ENCODE peak calls at places on chromosomes 12 and 14, in nine cellular contexts. M, S, O, U, W, C, J, G and R are unnamed samples.

GRCh38 chr12:18261273-18261672 is at the start of gene PIK3C2G:
- DNase-seq in M (no peak), S (no peak), O (no peak), U (no peak), W (no peak), C (no peak), J (no peak), G (no peak), R (no peak)

GRCh38 chr12:15522574-15523187 is 200.4 kb downstream of the PTPRO start:
- DNase-seq in M (peak), S (no peak), O (no peak), U (no peak), W (peak), C (no peak), J (peak), G (no peak), R (no peak)

GRCh38 chr12:66960704-66961690 is 282.1 kb upstream of the GRIP1 start:
- DNase-seq in M (no peak), S (no peak), O (no peak), U (no peak), W (no peak), C (no peak), J (no peak), G (no peak), R (no peak)

GRCh38 chr14:63642229-63642611 is 549 bp upstream of the WDR89 start:
- DNase-seq in M (peak), S (peak), O (peak), U (peak), W (peak), C (peak), J (peak), G (peak), R (peak)

GRCh38 chr12:5898874-5899273 is 46.2 kb downstream of the ANO2 start:
- DNase-seq in M (no peak), S (no peak), O (no peak), U (no peak), W (no peak), C (no peak), J (no peak), G (no peak), R (no peak)

GRCh38 chr12:78018939-78019338 is 188.2 kb downstream of the NAV3 start:
- DNase-seq in M (no peak), S (no peak), O (no peak), U (no peak), W (no peak), C (no peak), J (peak), G (no peak), R (no peak)

GRCh38 chr12:112107306-112107705 is 1.3 kb downstream of the NAA25 start:
- DNase-seq in M (no peak), S (no peak), O (no peak), U (no peak), W (no peak), C (no peak), J (no peak), G (no peak), R (no peak)

GRCh38 chr12:80101126-80101525 is 1.8 kb downstream of the OTOGL start:
- DNase-seq in M (no peak), S (no peak), O (no peak), U (no peak), W (no peak), C (no peak), J (no peak), G (no peak), R (no peak)

GRCh38 chr12:124457287-124458219 is 109.9 kb downstream of the NCOR2 start:
- DNase-seq in M (no peak), S (peak), O (peak), U (peak), W (no peak), C (peak), J (peak), G (peak), R (peak)

GRCh38 chr14:55702501-55702900 is 122.5 kb downstream of the KTN1 start:
- DNase-seq in M (no peak), S (no peak), O (no peak), U (no peak), W (no peak), C (no peak), J (no peak), G (no peak), R (no peak)

GRCh38 chr12:92740421-92740820 is 37.6 kb downstream of the PLEKHG7 start:
- DNase-seq in M (no peak), S (no peak), O (no peak), U (no peak), W (no peak), C (no peak), J (peak), G (no peak), R (no peak)

GRCh38 chr14:91257328-91258020 is 13.0 kb upstream of the GPR68 start:
- DNase-seq in M (peak), S (no peak), O (no peak), U (no peak), W (no peak), C (no peak), J (no peak), G (no peak), R (no peak)

GRCh38 chr14:63423889-63424288 is 105.2 kb upstream of the GPHB5 start:
- DNase-seq in M (no peak), S (no peak), O (no peak), U (no peak), W (no peak), C (no peak), J (no peak), G (no peak), R (no peak)

GRCh38 chr12:6230321-6231110 is 30.3 kb downstream of the CD9 start:
- DNase-seq in M (no peak), S (peak), O (peak), U (peak), W (peak), C (peak), J (peak), G (peak), R (peak)

GRCh38 chr14:36666416-36667206 is 5.0 kb downstream of the PAX9 start:
- DNase-seq in M (no peak), S (no peak), O (no peak), U (no peak), W (no peak), C (no peak), J (no peak), G (no peak), R (peak)
- TF ChIP-seq CTCF in M (no peak), S (no peak), O (no peak), U (no peak), W (no peak), C (no peak), J (no peak), G (no peak), R (no peak)

GRCh38 chr14:93878251-93878650 is 48.9 kb upstream of the FAM181A start:
- DNase-seq in M (no peak), S (no peak), O (no peak), U (peak), W (no peak), C (no peak), J (no peak), G (no peak), R (peak)
- TF ChIP-seq CTCF in M (no peak), S (no peak), O (no peak), U (no peak), W (no peak), C (no peak), J (no peak), G (no peak), R (no peak)

GRCh38 chr14:99188721-99189120 is 83.3 kb downstream of the BCL11B start:
- DNase-seq in M (peak), S (no peak), O (no peak), U (no peak), W (no peak), C (no peak), J (no peak), G (no peak), R (no peak)
- TF ChIP-seq CTCF in M (no peak), S (no peak), O (no peak), U (no peak), W (peak), C (peak), J (no peak), G (no peak), R (no peak)

DNA sequence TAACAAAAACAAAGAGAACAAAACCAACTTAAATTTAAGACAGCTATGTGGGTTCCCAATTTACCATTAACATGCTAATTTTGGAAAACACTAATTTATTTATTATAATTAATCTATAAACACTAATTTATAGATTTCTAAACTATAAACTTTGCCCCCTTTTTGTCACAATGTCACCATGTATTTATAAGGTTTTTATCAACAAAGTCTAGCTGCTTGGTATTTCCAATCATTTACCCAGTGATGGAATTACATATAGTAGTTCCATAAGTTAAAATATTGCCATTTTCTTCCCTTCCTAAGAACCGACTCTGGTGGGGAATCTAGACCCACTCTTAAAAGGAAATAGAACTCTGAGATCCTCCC is 140.7 kb downstream of the PPM1H start:
- DNase-seq in M (no peak), S (no peak), O (no peak), U (no peak), W (no peak), C (no peak), J (no peak), G (no peak), R (no peak)
- TF ChIP-seq CTCF in M (no peak), S (no peak), O (no peak), U (no peak), W (peak), C (no peak), J (no peak), G (no peak), R (no peak)

GRCh38 chr14:89845346-89845745 is 109.2 kb downstream of the EFCAB11 start:
- DNase-seq in M (no peak), S (no peak), O (no peak), U (no peak), W (no peak), C (no peak), J (peak), G (peak), R (no peak)

GRCh38 chr14:89844508-89844907 is 110.0 kb downstream of the EFCAB11 start:
- DNase-seq in M (no peak), S (no peak), O (no peak), U (no peak), W (no peak), C (no peak), J (no peak), G (no peak), R (no peak)

GRCh38 chr14:89851031-89851430 is 103.5 kb downstream of the EFCAB11 start:
- DNase-seq in M (no peak), S (no peak), O (no peak), U (no peak), W (no peak), C (no peak), J (peak), G (no peak), R (no peak)

GRCh38 chr14:89849931-89850330 is 104.6 kb downstream of the EFCAB11 start:
- DNase-seq in M (no peak), S (no peak), O (no peak), U (no peak), W (no peak), C (no peak), J (peak), G (no peak), R (no peak)

DNA sequence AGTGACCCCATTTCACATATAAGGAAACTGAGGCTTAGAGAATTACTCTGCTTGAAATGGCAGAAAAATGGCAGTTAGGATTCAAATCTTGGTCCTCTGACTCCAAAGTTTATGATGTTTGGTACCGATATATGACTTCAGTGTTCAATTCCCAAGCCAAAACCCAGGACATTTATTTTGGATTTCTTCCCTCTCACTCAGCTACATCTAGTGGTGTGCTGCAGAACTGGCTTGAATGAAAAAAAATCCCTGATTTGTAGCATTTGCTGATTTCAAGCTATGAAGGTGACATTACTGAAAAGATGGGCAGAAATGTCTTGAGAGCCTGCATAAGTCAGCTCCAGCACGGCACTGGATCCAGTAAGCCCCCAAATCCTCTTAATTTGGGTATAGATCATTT is 106.4 kb downstream of the EFCAB11 start:
- DNase-seq in M (no peak), S (no peak), O (no peak), U (no peak), W (no peak), C (no peak), J (peak), G (no peak), R (no peak)
- TF ChIP-seq CTCF in M (peak), S (no peak), O (peak), U (peak), W (peak), C (peak), J (peak), G (peak), R (peak)

DNA sequence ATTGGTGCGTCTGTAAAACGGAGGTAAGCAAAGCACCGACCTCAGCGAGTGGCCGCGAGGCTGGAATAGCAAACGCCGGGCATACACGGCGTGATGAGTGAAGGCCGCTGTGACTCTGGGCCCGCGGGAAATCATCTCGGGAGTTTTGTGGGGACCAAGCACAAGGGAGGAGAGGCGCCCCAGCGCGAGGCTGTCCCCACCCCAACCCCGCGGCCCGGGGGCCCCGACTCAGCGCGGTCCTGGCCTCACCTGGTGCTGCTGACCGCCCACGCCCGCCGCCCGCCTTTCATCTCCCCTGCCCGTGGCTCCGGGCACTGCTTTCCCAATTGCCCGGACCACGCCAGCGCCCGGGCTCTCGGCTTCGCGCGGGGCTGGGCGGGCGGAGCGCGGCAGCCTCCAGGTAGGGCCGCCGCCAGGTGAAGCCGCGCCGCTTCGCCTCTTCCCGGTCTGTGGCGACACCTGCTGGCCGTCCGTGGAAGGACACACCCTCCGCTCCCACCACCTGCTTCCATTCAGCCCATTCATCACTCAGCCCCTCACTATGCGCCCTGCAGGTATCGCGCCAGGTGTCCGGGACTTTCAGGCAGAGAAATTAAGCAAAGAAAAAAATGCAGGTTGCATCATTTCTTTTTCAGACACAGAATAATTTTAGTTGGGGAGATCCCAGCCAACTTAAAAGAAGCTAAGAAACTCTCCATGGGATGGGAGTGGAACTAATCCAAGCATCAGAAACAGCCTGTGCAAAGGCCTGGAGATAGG is 360.4 kb downstream of the MED13L start:
- DNase-seq in M (peak), S (peak), O (peak), U (peak), W (peak), C (peak), J (peak), G (peak), R (peak)
- TF ChIP-seq CTCF in M (peak), S (peak), O (peak), U (peak), W (peak), C (peak), J (peak), G (peak), R (peak)

DNA sequence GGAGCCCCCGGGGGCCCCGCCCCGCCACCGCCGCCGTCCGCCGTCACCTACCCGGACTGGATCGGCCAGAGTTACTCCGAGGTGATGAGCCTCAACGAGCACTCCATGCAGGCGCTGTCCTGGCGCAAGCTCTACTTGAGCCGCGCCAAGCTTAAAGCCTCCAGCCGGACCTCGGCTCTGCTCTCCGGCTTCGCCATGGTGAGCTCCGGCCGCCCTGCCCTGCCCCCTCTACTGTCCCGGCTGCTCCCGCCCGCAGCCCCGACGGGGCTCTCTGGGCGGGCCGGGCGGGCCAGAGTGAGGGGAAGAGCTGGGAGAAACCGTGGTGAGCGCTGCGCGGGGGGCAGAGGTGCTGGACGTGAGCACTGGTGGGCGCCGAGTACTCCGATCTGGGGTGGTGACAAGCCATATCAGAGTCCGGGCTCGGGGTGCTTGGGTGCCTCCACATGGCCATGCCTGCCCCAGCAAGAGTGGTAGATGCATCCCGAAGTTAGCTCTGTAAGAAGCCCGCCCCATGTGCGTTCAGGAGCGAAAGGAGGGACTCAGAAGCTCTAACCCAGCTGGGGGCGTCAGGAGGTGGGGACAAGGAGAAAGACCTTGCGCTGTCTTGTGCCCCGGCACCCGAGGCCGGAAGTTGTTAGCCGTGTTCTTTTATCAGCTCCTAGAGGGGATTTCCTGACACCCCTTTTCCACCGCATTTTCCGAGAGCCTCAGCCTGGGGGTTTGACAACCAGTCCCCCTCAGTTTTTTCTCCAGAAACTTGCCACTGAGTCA is 708 bp downstream of the ORAI1 start:
- DNase-seq in M (peak), S (peak), O (peak), U (peak), W (peak), C (peak), J (peak), G (peak), R (peak)
- TF ChIP-seq CTCF in M (no peak), S (no peak), O (no peak), U (peak), W (peak), C (no peak), J (peak), G (no peak), R (no peak)

GRCh38 chr12:30965613-30965985 is 39.1 kb downstream of the TSPAN11 start:
- DNase-seq in M (no peak), S (no peak), O (no peak), U (no peak), W (no peak), C (no peak), J (no peak), G (no peak), R (peak)
- TF ChIP-seq CTCF in M (peak), S (no peak), O (no peak), U (no peak), W (peak), C (no peak), J (peak), G (no peak), R (no peak)

GRCh38 chr12:105280966-105281693 is 45.2 kb upstream of the APPL2 start:
- DNase-seq in M (no peak), S (no peak), O (no peak), U (no peak), W (no peak), C (no peak), J (no peak), G (no peak), R (no peak)

GRCh38 chr12:105278043-105278697 is 42.2 kb upstream of the APPL2 start:
- DNase-seq in M (no peak), S (no peak), O (no peak), U (no peak), W (peak), C (no peak), J (peak), G (no peak), R (no peak)

GRCh38 chr12:105275997-105276760 is 40.2 kb upstream of the APPL2 start:
- DNase-seq in M (no peak), S (no peak), O (no peak), U (no peak), W (peak), C (no peak), J (no peak), G (no peak), R (no peak)

GRCh38 chr12:105281694-105282049 is 45.7 kb upstream of the APPL2 start:
- DNase-seq in M (no peak), S (no peak), O (no peak), U (no peak), W (no peak), C (no peak), J (no peak), G (no peak), R (no peak)

GRCh38 chr12:105279460-105280056 is 43.6 kb upstream of the APPL2 start:
- DNase-seq in M (peak), S (no peak), O (no peak), U (no peak), W (peak), C (no peak), J (peak), G (no peak), R (no peak)
- TF ChIP-seq CTCF in M (peak), S (no peak), O (peak), U (peak), W (peak), C (peak), J (peak), G (peak), R (peak)